ENCODE peak calls at places on chromosomes 6 and 20, in ten cellular contexts. N is iris pigment epithelial cell; J is choroid plexus epithelial cell; Q is GM03348; R is activated CD4-positive, alpha-beta memory T cell treated with anti-CD3 and anti-CD28 coated beads, Interleukin-2, amount 10 ng/mL, durations not matched to agents 7 days and 5 days; Z is Calu3; T is M059J; A is posterior cingulate gyrus; D is HTR-8/SVneo; C is fibroblast of the conjunctiva. W is an unnamed sample.

GRCh38 chr6:116371384-116372209 is 850 bp downstream of the DSE start:
- DNase-seq in Z (peak), T (peak), Q (peak), A (peak), D (peak), N (peak), J (peak), C (peak), R (peak), W (peak)

GRCh38 chr20:38165089-38165965 is at the start of gene TGM2:
- DNase-seq in Q (peak), T (peak), Z (peak), A (peak), R (peak), C (no peak), N (peak), D (peak), J (peak), W (no peak)

GRCh38 chr20:9884061-9884460 is 45.2 kb upstream of the PAK5 start:
- DNase-seq in Z (peak), J (peak), R (no peak), N (no peak), A (no peak), Q (no peak), T (no peak), C (no peak), D (no peak), W (no peak)

GRCh38 chr20:57718490-57719009 is 8.7 kb upstream of the PMEPA1 start:
- DNase-seq in Q (peak), R (peak), A (peak), C (peak), D (peak), J (peak), N (peak), Z (peak), T (peak), W (peak)

GRCh38 chr6:27866370-27867050 is 45.7 kb downstream of the OR2B2 start:
- DNase-seq in C (peak), R (peak), Q (peak), J (peak), A (no peak), N (peak), T (peak), D (peak), Z (no peak), W (no peak)

GRCh38 chr6:37731888-37732287 is 34.2 kb upstream of the MDGA1 start:
- DNase-seq in C (no peak), D (no peak), R (peak), N (no peak), J (no peak), Z (peak), T (no peak), Q (no peak), A (no peak), W (no peak)

GRCh38 chr20:21368791-21369190 is 28.5 kb downstream of the NKX2-4 start:
- DNase-seq in N (no peak), T (no peak), A (no peak), C (no peak), J (no peak), Q (no peak), Z (no peak), D (no peak), R (no peak), W (no peak)

GRCh38 chr6:53986165-53986720 is 125.0 kb upstream of the MLIP start:
- DNase-seq in N (peak), C (peak), J (peak), D (peak), Z (peak), Q (peak), R (no peak), A (peak), T (peak), W (peak)

GRCh38 chr6:87789198-87789899 is 87.3 kb upstream of the AKIRIN2 start:
- DNase-seq in N (peak), Q (peak), J (peak), T (peak), Z (peak), A (no peak), R (no peak), D (peak), C (peak), W (no peak)

GRCh38 chr6:135520781-135521180 is 23.2 kb upstream of the AHI1 start:
- DNase-seq in Z (no peak), C (no peak), T (peak), Q (no peak), N (peak), R (no peak), J (peak), D (peak), A (no peak), W (no peak)

GRCh38 chr6:127342296-127342945 is 988 bp downstream of the ECHDC1 start:
- DNase-seq in J (peak), A (no peak), R (no peak), Q (peak), T (peak), N (peak), Z (peak), D (no peak), C (no peak), W (no peak)

GRCh38 chr6:117423754-117424153 is 2.0 kb downstream of the ROS1 start:
- DNase-seq in R (no peak), Z (no peak), J (no peak), Q (no peak), D (no peak), C (no peak), N (no peak), T (no peak), A (peak), W (no peak)

GRCh38 chr6:18343741-18344140 is 43.4 kb upstream of the RNF144B start:
- DNase-seq in C (peak), R (no peak), T (peak), Q (peak), Z (no peak), N (peak), J (peak), D (peak), A (no peak), W (peak)

GRCh38 chr6:169156108-169156821 is 97.4 kb downstream of the THBS2 start:
- DNase-seq in N (peak), Q (no peak), T (peak), D (no peak), R (no peak), A (no peak), J (peak), C (no peak), Z (no peak), W (no peak)

GRCh38 chr6:29743568-29743967 is 20.3 kb downstream of the HLA-F start:
- DNase-seq in J (no peak), T (no peak), D (no peak), C (no peak), N (no peak), Q (no peak), Z (no peak), A (no peak), R (no peak), W (no peak)

GRCh38 chr6:1321715-1322114 is 9.8 kb downstream of the FOXQ1 start:
- DNase-seq in D (no peak), J (peak), T (no peak), A (no peak), Q (peak), Z (no peak), C (peak), R (no peak), N (peak), W (no peak)

GRCh38 chr20:57386762-57387161 is 4.4 kb upstream of the RBM38 start:
- DNase-seq in N (no peak), Q (no peak), J (no peak), C (no peak), A (no peak), D (no peak), R (no peak), Z (no peak), T (no peak), W (no peak)

GRCh38 chr20:57066126-57066900 is 200.1 kb downstream of the BMP7 start:
- DNase-seq in N (no peak), Z (no peak), R (no peak), D (no peak), C (no peak), T (peak), J (peak), Q (no peak), A (no peak), W (no peak)

GRCh38 chr20:31808481-31808880 is 10.7 kb upstream of the MYLK2 start:
- DNase-seq in Z (no peak), R (no peak), Q (no peak), D (no peak), A (no peak), T (peak), J (no peak), C (no peak), N (no peak), W (no peak)

GRCh38 chr20:6708010-6708409 is 59.5 kb upstream of the BMP2 start:
- DNase-seq in Z (peak), A (no peak), Q (peak), N (peak), C (no peak), J (peak), T (peak), R (no peak), D (no peak), W (peak)

GRCh38 chr6:80104520-80104919 is 2.0 kb upstream of the BCKDHB start:
- DNase-seq in T (no peak), Q (no peak), J (no peak), N (no peak), R (no peak), Z (no peak), A (no peak), D (no peak), C (no peak), W (no peak)

GRCh38 chr6:167324111-167324510 is 775 bp upstream of the TTLL2 start:
- DNase-seq in Z (no peak), C (no peak), J (no peak), N (no peak), A (no peak), D (no peak), Q (no peak), T (peak), R (no peak), W (no peak)

GRCh38 chr6:129638055-129639019 is 71.6 kb downstream of the ARHGAP18 start:
- DNase-seq in D (no peak), A (no peak), C (no peak), Q (no peak), N (peak), T (peak), R (no peak), J (peak), Z (no peak), W (peak)

GRCh38 chr6:35140991-35141720 is at the start of gene TCP11:
- DNase-seq in J (no peak), Q (no peak), R (peak), T (no peak), Z (no peak), N (no peak), C (no peak), A (no peak), D (no peak), W (no peak)

GRCh38 chr6:154164397-154164796 is 125.4 kb downstream of the OPRM1 start:
- DNase-seq in Q (peak), T (peak), J (peak), Z (no peak), N (peak), C (peak), A (peak), D (no peak), R (no peak), W (peak)

W was measured in astrocyte of the cerebellum.